ENCODE peak calls at places on chromosome 1, in six cellular contexts. O, B, F, V, T and X are unnamed samples.

GRCh38 chr1:89112871-89113613 is 12.9 kb downstream of the GBP2 start:
- DNase-seq in B (no peak), F (no peak), V (no peak), T (no peak), O (no peak), X (no peak)

GRCh38 chr1:82420584-82420983 is 619.9 kb downstream of the ADGRL2 start:
- DNase-seq in T (no peak), V (no peak), F (no peak), B (no peak), O (no peak), X (no peak)

GRCh38 chr1:227654431-227654830 is 80.7 kb downstream of the JMJD4 start:
- DNase-seq in F (no peak), B (no peak), V (no peak), T (no peak), O (no peak), X (no peak)

GRCh38 chr1:77430966-77431735 is 149.3 kb downstream of the AK5 start:
- DNase-seq in V (no peak), B (no peak), O (no peak), F (no peak), T (no peak), X (no peak)

GRCh38 chr1:230267338-230268065 is 158.6 kb downstream of the PGBD5 start:
- DNase-seq in O (no peak), T (no peak), F (no peak), B (no peak), V (no peak), X (peak; percentile 45)

GRCh38 chr1:107254306-107254705 is 113.5 kb downstream of the NTNG1 start:
- DNase-seq in B (no peak), V (no peak), T (no peak), F (no peak), O (peak; percentile 60), X (no peak)

GRCh38 chr1:103513720-103514119 is 11.8 kb upstream of the RNPC3 start:
- DNase-seq in T (no peak), B (no peak), O (no peak), V (no peak), F (no peak), X (no peak)

GRCh38 chr1:200039849-200040479 is 12.5 kb downstream of the NR5A2 start:
- DNase-seq in V (no peak), T (no peak), B (no peak), F (no peak), O (peak; percentile 17), X (no peak)

GRCh38 chr1:201184734-201185453 is 5.7 kb upstream of the IGFN1 start:
- DNase-seq in T (peak; percentile 54), O (peak; percentile 80), B (no peak), V (peak; percentile 13), F (no peak), X (no peak)

GRCh38 chr1:25135903-25136302 is 96.4 kb downstream of the SYF2 start:
- DNase-seq in O (no peak), F (no peak), V (no peak), B (no peak), T (no peak), X (no peak)

GRCh38 chr1:30877205-30877912 is 31.2 kb downstream of the SDC3 start:
- DNase-seq in F (no peak), O (peak; percentile 43), V (peak; percentile 30), B (no peak), T (no peak), X (peak; percentile 88)

GRCh38 chr1:102472524-102472923 is 475.8 kb upstream of the OLFM3 start:
- DNase-seq in O (no peak), F (no peak), B (no peak), V (no peak), T (no peak), X (no peak)

GRCh38 chr1:222240536-222241181 is 307.2 kb downstream of the HHIPL2 start:
- DNase-seq in O (no peak), V (no peak), F (no peak), B (no peak), T (no peak), X (no peak)

GRCh38 chr1:1421147-1421906 is at the start of gene ANKRD65:
- DNase-seq in F (no peak), T (no peak), B (no peak), O (no peak), V (no peak), X (peak; percentile 85)

GRCh38 chr1:225567789-225568188 is 85.1 kb downstream of the ENAH start:
- DNase-seq in V (no peak), T (no peak), O (peak; percentile 60), B (no peak), F (no peak), X (no peak)

GRCh38 chr1:152107984-152108898 is 7.0 kb downstream of the TCHH start:
- DNase-seq in T (peak; percentile 63), O (peak; percentile 78), V (no peak), B (no peak), F (no peak), X (peak; percentile 71)

GRCh38 chr1:160193832-160194736 is 3.7 kb downstream of the CASQ1 start:
- DNase-seq in O (no peak), F (no peak), B (no peak), T (no peak), V (no peak), X (no peak)

GRCh38 chr1:21324368-21325137 is 34.3 kb upstream of the ECE1 start:
- DNase-seq in B (no peak), F (peak; percentile 41), V (peak; percentile 82), O (no peak), T (peak; percentile 94), X (peak; percentile 92)

GRCh38 chr1:67031121-67031520 is 22.8 kb downstream of the SLC35D1 start:
- DNase-seq in O (no peak), B (no peak), F (no peak), V (no peak), T (no peak), X (no peak)

GRCh38 chr1:59699227-59699847 is 115.4 kb upstream of the HOOK1 start:
- DNase-seq in B (peak; percentile 45), O (peak; percentile 73), V (no peak), T (peak; percentile 15), F (no peak), X (no peak)

GRCh38 chr1:15948600-15949452 is 27.1 kb downstream of the ZBTB17 start:
- DNase-seq in V (no peak), F (no peak), B (no peak), T (no peak), O (peak; percentile 52), X (peak; percentile 85)

GRCh38 chr1:97796716-97797115 is 124.1 kb downstream of the DPYD start:
- DNase-seq in V (no peak), B (no peak), O (no peak), T (no peak), F (no peak), X (no peak)

GRCh38 chr1:193919827-193920226 is 733.4 kb upstream of the B3GALT2 start:
- DNase-seq in B (no peak), V (no peak), O (no peak), F (no peak), T (no peak), X (no peak)

GRCh38 chr1:179017383-179018326 is 8.0 kb upstream of the FAM20B start:
- DNase-seq in V (no peak), T (no peak), O (no peak), F (no peak), B (no peak), X (no peak)

GRCh38 chr1:3471356-3472087 is 17.1 kb downstream of the ARHGEF16 start:
- DNase-seq in F (no peak), O (peak; percentile 76), T (no peak), V (no peak), B (no peak), X (no peak)

GRCh38 chr1:234139966-234140365 is 233.3 kb upstream of the COA6 start:
- DNase-seq in T (no peak), O (no peak), B (peak; percentile 93), F (no peak), V (no peak), X (no peak)

GRCh38 chr1:67290236-67290635 is 17.4 kb upstream of the IL12RB2 start:
- DNase-seq in V (no peak), B (no peak), O (no peak), F (no peak), T (no peak), X (no peak)

GRCh38 chr1:93813076-93813475 is 65.9 kb downstream of the DNTTIP2 start:
- DNase-seq in V (no peak), B (no peak), F (no peak), O (no peak), T (no peak), X (no peak)
- TF ChIP-seq CTCF in V (no peak), B (no peak), F (no peak), O (no peak), T (peak; percentile 32), X (no peak)

GRCh38 chr1:65164633-65165032 is 16.6 kb downstream of the AK4 start:
- DNase-seq in O (no peak), F (no peak), T (no peak), B (no peak), V (no peak), X (no peak)

GRCh38 chr1:65163193-65163805 is 15.3 kb downstream of the AK4 start:
- DNase-seq in B (no peak), T (no peak), F (no peak), O (no peak), V (no peak), X (no peak)

GRCh38 chr1:65167544-65167943 is 19.5 kb downstream of the AK4 start:
- DNase-seq in T (no peak), B (no peak), F (no peak), O (no peak), V (no peak), X (no peak)

GRCh38 chr1:65166572-65167305 is 18.7 kb downstream of the AK4 start:
- DNase-seq in V (no peak), T (no peak), O (no peak), F (no peak), B (no peak), X (no peak)

DNA sequence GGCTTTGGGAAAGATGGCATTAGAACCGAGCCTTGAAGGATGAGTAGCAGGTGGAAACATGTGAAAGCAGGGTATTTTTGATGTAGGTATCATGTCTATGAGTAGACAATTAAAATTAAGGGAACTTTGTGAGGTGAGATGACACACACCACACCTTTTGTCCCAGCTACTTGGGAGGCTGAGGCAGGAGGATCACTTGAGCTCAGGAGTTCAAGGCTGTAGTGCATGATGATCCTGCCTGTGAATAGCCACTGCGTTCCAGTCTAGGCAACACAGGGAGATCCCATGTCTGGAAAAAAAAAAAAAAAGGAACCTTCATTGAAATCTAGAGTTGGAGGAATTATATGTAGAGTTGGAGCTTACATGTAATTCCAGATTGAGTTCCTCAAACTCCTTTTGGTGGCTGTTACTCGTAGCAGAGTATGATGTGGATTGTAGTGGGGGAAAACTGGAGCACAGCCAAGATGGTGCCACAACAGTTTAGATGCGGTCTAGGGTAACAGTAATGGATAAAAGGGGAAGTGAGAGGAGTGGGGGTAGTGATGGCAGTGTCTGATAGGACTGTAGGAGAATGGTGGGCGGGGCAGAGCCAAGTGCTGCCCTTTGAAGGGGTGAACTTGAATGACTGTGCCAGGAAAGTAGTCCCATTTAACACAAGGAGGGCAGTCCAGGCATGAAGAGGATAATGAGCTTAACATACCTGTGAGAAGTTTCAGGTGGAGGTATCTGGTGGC is 17.4 kb downstream of the AK4 start:
- DNase-seq in T (no peak), O (peak; percentile 50), F (peak; percentile 71), V (no peak), B (no peak), X (peak; percentile 52)
- TF ChIP-seq POLR2AphosphoS5 in T (no peak), O (no peak), F (no peak), V (no peak), B (no peak), X (peak; percentile 7)

GRCh38 chr1:157626099-157626498 is 28.2 kb upstream of the FCRL4 start:
- DNase-seq in O (peak; percentile 82), F (peak; percentile 12), B (no peak), T (peak; percentile 34), V (no peak), X (no peak)
- TF ChIP-seq CTCF in O (peak; percentile 90), F (peak; percentile 71), B (peak; percentile 20), T (peak; percentile 77), V (no peak), X (no peak)

GRCh38 chr1:19477284-19478240 is 7.8 kb downstream of the CAPZB start:
- DNase-seq in T (no peak), B (no peak), V (no peak), F (peak; percentile 74), O (no peak), X (peak; percentile 51)
- TF ChIP-seq POLR2AphosphoS5 in T (no peak), B (no peak), V (no peak), F (peak; percentile 82), O (no peak), X (no peak)